ENCODE peak calls at places on chromosomes 5 and 9, in seven cellular contexts. One of them, this sample, is unnamed.

GRCh38 chr9:117574099-117574498 is 130.1 kb upstream of the TLR4 start:
- DNase-seq in dorsolateral prefrontal cortex: no peak
- DNase-seq in EL: no peak
- DNase-seq in activated effector memory CD4-positive, alpha-beta T cell treated with anti-CD3 and anti-CD28 coated beads, Interleukin-2, amount 50 U/mL, for 16 hours: no peak
- DNase-seq in psoas muscle: no peak
- DNase-seq in fibroblast of gingiva: no peak
- DNase-seq in CD8-positive, alpha-beta memory T cell: no peak
- DNase-seq in this sample: no peak

GRCh38 chr9:123281659-123282342 is 13.4 kb upstream of the STRBP start:
- DNase-seq in dorsolateral prefrontal cortex: no peak
- DNase-seq in EL: no peak
- DNase-seq in activated effector memory CD4-positive, alpha-beta T cell treated with anti-CD3 and anti-CD28 coated beads, Interleukin-2, amount 50 U/mL, for 16 hours: no peak
- DNase-seq in psoas muscle: no peak
- DNase-seq in fibroblast of gingiva: no peak
- DNase-seq in CD8-positive, alpha-beta memory T cell: no peak
- DNase-seq in this sample: no peak

GRCh38 chr5:67773439-67773988 is 442.0 kb upstream of the PIK3R1 start:
- DNase-seq in dorsolateral prefrontal cortex: peak
- DNase-seq in EL: peak
- DNase-seq in activated effector memory CD4-positive, alpha-beta T cell treated with anti-CD3 and anti-CD28 coated beads, Interleukin-2, amount 50 U/mL, for 16 hours: no peak
- DNase-seq in psoas muscle: no peak
- DNase-seq in fibroblast of gingiva: no peak
- DNase-seq in CD8-positive, alpha-beta memory T cell: no peak
- DNase-seq in this sample: no peak

GRCh38 chr9:136564379-136564988 is 18.6 kb upstream of the NOTCH1 start:
- DNase-seq in dorsolateral prefrontal cortex: no peak
- DNase-seq in EL: peak
- DNase-seq in activated effector memory CD4-positive, alpha-beta T cell treated with anti-CD3 and anti-CD28 coated beads, Interleukin-2, amount 50 U/mL, for 16 hours: no peak
- DNase-seq in psoas muscle: peak
- DNase-seq in fibroblast of gingiva: peak
- DNase-seq in CD8-positive, alpha-beta memory T cell: no peak
- DNase-seq in this sample: no peak

GRCh38 chr9:128912270-128912853 is 8.4 kb upstream of the PHYHD1 start:
- DNase-seq in dorsolateral prefrontal cortex: no peak
- DNase-seq in EL: peak
- DNase-seq in activated effector memory CD4-positive, alpha-beta T cell treated with anti-CD3 and anti-CD28 coated beads, Interleukin-2, amount 50 U/mL, for 16 hours: no peak
- DNase-seq in psoas muscle: no peak
- DNase-seq in fibroblast of gingiva: peak
- DNase-seq in CD8-positive, alpha-beta memory T cell: no peak
- DNase-seq in this sample: no peak

GRCh38 chr9:27791311-27791710 is 218.0 kb upstream of the C9orf72 start:
- DNase-seq in dorsolateral prefrontal cortex: no peak
- DNase-seq in EL: no peak
- DNase-seq in activated effector memory CD4-positive, alpha-beta T cell treated with anti-CD3 and anti-CD28 coated beads, Interleukin-2, amount 50 U/mL, for 16 hours: no peak
- DNase-seq in psoas muscle: no peak
- DNase-seq in fibroblast of gingiva: no peak
- DNase-seq in CD8-positive, alpha-beta memory T cell: no peak
- DNase-seq in this sample: no peak

GRCh38 chr5:147939431-147940114 is 33.2 kb upstream of the C5orf46 start:
- DNase-seq in dorsolateral prefrontal cortex: no peak
- DNase-seq in EL: peak
- DNase-seq in activated effector memory CD4-positive, alpha-beta T cell treated with anti-CD3 and anti-CD28 coated beads, Interleukin-2, amount 50 U/mL, for 16 hours: no peak
- DNase-seq in psoas muscle: no peak
- DNase-seq in fibroblast of gingiva: no peak
- DNase-seq in CD8-positive, alpha-beta memory T cell: no peak
- DNase-seq in this sample: no peak

GRCh38 chr9:111891910-111892499 is 4.6 kb upstream of the UGCG start:
- DNase-seq in dorsolateral prefrontal cortex: no peak
- DNase-seq in EL: peak
- DNase-seq in activated effector memory CD4-positive, alpha-beta T cell treated with anti-CD3 and anti-CD28 coated beads, Interleukin-2, amount 50 U/mL, for 16 hours: no peak
- DNase-seq in psoas muscle: no peak
- DNase-seq in fibroblast of gingiva: no peak
- DNase-seq in CD8-positive, alpha-beta memory T cell: no peak
- DNase-seq in this sample: peak

GRCh38 chr5:72268753-72269410 is 51.2 kb downstream of the MRPS27 start:
- DNase-seq in dorsolateral prefrontal cortex: peak
- DNase-seq in EL: peak
- DNase-seq in activated effector memory CD4-positive, alpha-beta T cell treated with anti-CD3 and anti-CD28 coated beads, Interleukin-2, amount 50 U/mL, for 16 hours: peak
- DNase-seq in psoas muscle: no peak
- DNase-seq in fibroblast of gingiva: peak
- DNase-seq in CD8-positive, alpha-beta memory T cell: peak
- DNase-seq in this sample: peak

GRCh38 chr5:180156141-180156540 is 52.9 kb downstream of the RASGEF1C start:
- DNase-seq in dorsolateral prefrontal cortex: no peak
- DNase-seq in EL: no peak
- DNase-seq in activated effector memory CD4-positive, alpha-beta T cell treated with anti-CD3 and anti-CD28 coated beads, Interleukin-2, amount 50 U/mL, for 16 hours: peak
- DNase-seq in psoas muscle: no peak
- DNase-seq in fibroblast of gingiva: no peak
- DNase-seq in CD8-positive, alpha-beta memory T cell: no peak
- DNase-seq in this sample: no peak

GRCh38 chr9:89996717-89997116 is 391.9 kb downstream of the GADD45G start:
- DNase-seq in dorsolateral prefrontal cortex: no peak
- DNase-seq in EL: no peak
- DNase-seq in activated effector memory CD4-positive, alpha-beta T cell treated with anti-CD3 and anti-CD28 coated beads, Interleukin-2, amount 50 U/mL, for 16 hours: no peak
- DNase-seq in psoas muscle: no peak
- DNase-seq in fibroblast of gingiva: no peak
- DNase-seq in CD8-positive, alpha-beta memory T cell: no peak
- DNase-seq in this sample: no peak

GRCh38 chr9:5909999-5910398 is 19.3 kb downstream of the MLANA start:
- DNase-seq in dorsolateral prefrontal cortex: no peak
- DNase-seq in EL: peak
- DNase-seq in activated effector memory CD4-positive, alpha-beta T cell treated with anti-CD3 and anti-CD28 coated beads, Interleukin-2, amount 50 U/mL, for 16 hours: no peak
- DNase-seq in psoas muscle: no peak
- DNase-seq in fibroblast of gingiva: no peak
- DNase-seq in CD8-positive, alpha-beta memory T cell: no peak
- DNase-seq in this sample: no peak

GRCh38 chr9:36030871-36031270 is 5.8 kb upstream of the RECK start:
- DNase-seq in dorsolateral prefrontal cortex: no peak
- DNase-seq in EL: no peak
- DNase-seq in activated effector memory CD4-positive, alpha-beta T cell treated with anti-CD3 and anti-CD28 coated beads, Interleukin-2, amount 50 U/mL, for 16 hours: no peak
- DNase-seq in psoas muscle: no peak
- DNase-seq in fibroblast of gingiva: no peak
- DNase-seq in CD8-positive, alpha-beta memory T cell: no peak
- DNase-seq in this sample: no peak

GRCh38 chr9:85040806-85041575 is 371.5 kb downstream of the NTRK2 start:
- DNase-seq in dorsolateral prefrontal cortex: peak
- DNase-seq in EL: no peak
- DNase-seq in activated effector memory CD4-positive, alpha-beta T cell treated with anti-CD3 and anti-CD28 coated beads, Interleukin-2, amount 50 U/mL, for 16 hours: no peak
- DNase-seq in psoas muscle: no peak
- DNase-seq in fibroblast of gingiva: no peak
- DNase-seq in CD8-positive, alpha-beta memory T cell: no peak
- DNase-seq in this sample: no peak

GRCh38 chr9:131397100-131397790 is 3.4 kb downstream of the PRRC2B start:
- DNase-seq in dorsolateral prefrontal cortex: no peak
- DNase-seq in EL: peak
- DNase-seq in activated effector memory CD4-positive, alpha-beta T cell treated with anti-CD3 and anti-CD28 coated beads, Interleukin-2, amount 50 U/mL, for 16 hours: no peak
- DNase-seq in psoas muscle: no peak
- DNase-seq in fibroblast of gingiva: no peak
- DNase-seq in CD8-positive, alpha-beta memory T cell: no peak
- DNase-seq in this sample: no peak

GRCh38 chr9:98280574-98280973 is 25.1 kb upstream of the TBC1D2 start:
- DNase-seq in dorsolateral prefrontal cortex: no peak
- DNase-seq in EL: no peak
- DNase-seq in activated effector memory CD4-positive, alpha-beta T cell treated with anti-CD3 and anti-CD28 coated beads, Interleukin-2, amount 50 U/mL, for 16 hours: no peak
- DNase-seq in psoas muscle: no peak
- DNase-seq in fibroblast of gingiva: no peak
- DNase-seq in CD8-positive, alpha-beta memory T cell: no peak
- DNase-seq in this sample: no peak

GRCh38 chr9:126326228-126327015 is at the start of gene MVB12B:
- DNase-seq in dorsolateral prefrontal cortex: peak
- DNase-seq in EL: peak
- DNase-seq in activated effector memory CD4-positive, alpha-beta T cell treated with anti-CD3 and anti-CD28 coated beads, Interleukin-2, amount 50 U/mL, for 16 hours: peak
- DNase-seq in psoas muscle: peak
- DNase-seq in fibroblast of gingiva: peak
- DNase-seq in CD8-positive, alpha-beta memory T cell: peak
- DNase-seq in this sample: peak

GRCh38 chr9:97567182-97567893 is 65.8 kb downstream of the TSTD2 start:
- DNase-seq in dorsolateral prefrontal cortex: peak
- DNase-seq in EL: no peak
- DNase-seq in activated effector memory CD4-positive, alpha-beta T cell treated with anti-CD3 and anti-CD28 coated beads, Interleukin-2, amount 50 U/mL, for 16 hours: peak
- DNase-seq in psoas muscle: no peak
- DNase-seq in fibroblast of gingiva: no peak
- DNase-seq in CD8-positive, alpha-beta memory T cell: no peak
- DNase-seq in this sample: no peak

GRCh38 chr5:28574616-28575015 is 1536.2 kb upstream of the CDH9 start:
- DNase-seq in dorsolateral prefrontal cortex: no peak
- DNase-seq in EL: no peak
- DNase-seq in activated effector memory CD4-positive, alpha-beta T cell treated with anti-CD3 and anti-CD28 coated beads, Interleukin-2, amount 50 U/mL, for 16 hours: no peak
- DNase-seq in psoas muscle: no peak
- DNase-seq in fibroblast of gingiva: no peak
- DNase-seq in CD8-positive, alpha-beta memory T cell: no peak
- DNase-seq in this sample: no peak

GRCh38 chr9:127524373-127524772 is 73.1 kb downstream of the LRSAM1 start:
- DNase-seq in dorsolateral prefrontal cortex: no peak
- DNase-seq in EL: peak
- DNase-seq in activated effector memory CD4-positive, alpha-beta T cell treated with anti-CD3 and anti-CD28 coated beads, Interleukin-2, amount 50 U/mL, for 16 hours: no peak
- DNase-seq in psoas muscle: no peak
- DNase-seq in fibroblast of gingiva: no peak
- DNase-seq in CD8-positive, alpha-beta memory T cell: no peak
- DNase-seq in this sample: no peak

GRCh38 chr5:13994606-13995336 is 50.3 kb upstream of the DNAH5 start:
- DNase-seq in dorsolateral prefrontal cortex: no peak
- DNase-seq in EL: no peak
- DNase-seq in activated effector memory CD4-positive, alpha-beta T cell treated with anti-CD3 and anti-CD28 coated beads, Interleukin-2, amount 50 U/mL, for 16 hours: no peak
- DNase-seq in psoas muscle: no peak
- DNase-seq in fibroblast of gingiva: peak
- DNase-seq in CD8-positive, alpha-beta memory T cell: no peak
- DNase-seq in this sample: no peak

GRCh38 chr9:119020284-119020683 is 349.0 kb downstream of the BRINP1 start:
- DNase-seq in dorsolateral prefrontal cortex: no peak
- DNase-seq in EL: peak
- DNase-seq in activated effector memory CD4-positive, alpha-beta T cell treated with anti-CD3 and anti-CD28 coated beads, Interleukin-2, amount 50 U/mL, for 16 hours: no peak
- DNase-seq in psoas muscle: peak
- DNase-seq in fibroblast of gingiva: no peak
- DNase-seq in CD8-positive, alpha-beta memory T cell: no peak
- DNase-seq in this sample: no peak

GRCh38 chr9:76415154-76415553 is 20.9 kb upstream of the RFK start:
- DNase-seq in dorsolateral prefrontal cortex: no peak
- DNase-seq in EL: peak
- DNase-seq in activated effector memory CD4-positive, alpha-beta T cell treated with anti-CD3 and anti-CD28 coated beads, Interleukin-2, amount 50 U/mL, for 16 hours: no peak
- DNase-seq in psoas muscle: no peak
- DNase-seq in fibroblast of gingiva: no peak
- DNase-seq in CD8-positive, alpha-beta memory T cell: no peak
- DNase-seq in this sample: no peak

GRCh38 chr5:95969646-95970358 is 8.2 kb upstream of the ELL2 start:
- DNase-seq in dorsolateral prefrontal cortex: no peak
- DNase-seq in EL: no peak
- DNase-seq in activated effector memory CD4-positive, alpha-beta T cell treated with anti-CD3 and anti-CD28 coated beads, Interleukin-2, amount 50 U/mL, for 16 hours: no peak
- DNase-seq in psoas muscle: no peak
- DNase-seq in fibroblast of gingiva: peak
- DNase-seq in CD8-positive, alpha-beta memory T cell: no peak
- DNase-seq in this sample: no peak

GRCh38 chr9:4902135-4902475 is 83.0 kb upstream of the JAK2 start:
- DNase-seq in dorsolateral prefrontal cortex: no peak
- DNase-seq in EL: no peak
- DNase-seq in activated effector memory CD4-positive, alpha-beta T cell treated with anti-CD3 and anti-CD28 coated beads, Interleukin-2, amount 50 U/mL, for 16 hours: no peak
- DNase-seq in psoas muscle: no peak
- DNase-seq in fibroblast of gingiva: no peak
- DNase-seq in CD8-positive, alpha-beta memory T cell: no peak
- DNase-seq in this sample: no peak

GRCh38 chr9:84271004-84271886 is 69.3 kb downstream of the SLC28A3 start:
- DNase-seq in dorsolateral prefrontal cortex: peak
- DNase-seq in EL: peak
- DNase-seq in activated effector memory CD4-positive, alpha-beta T cell treated with anti-CD3 and anti-CD28 coated beads, Interleukin-2, amount 50 U/mL, for 16 hours: peak
- DNase-seq in psoas muscle: peak
- DNase-seq in fibroblast of gingiva: peak
- DNase-seq in CD8-positive, alpha-beta memory T cell: no peak
- DNase-seq in this sample: peak

GRCh38 chr9:137007060-137007815 is 10.9 kb upstream of the CLIC3 start:
- DNase-seq in dorsolateral prefrontal cortex: no peak
- DNase-seq in EL: no peak
- DNase-seq in activated effector memory CD4-positive, alpha-beta T cell treated with anti-CD3 and anti-CD28 coated beads, Interleukin-2, amount 50 U/mL, for 16 hours: no peak
- DNase-seq in psoas muscle: no peak
- DNase-seq in fibroblast of gingiva: peak
- DNase-seq in CD8-positive, alpha-beta memory T cell: no peak
- DNase-seq in this sample: no peak

GRCh38 chr5:80128129-80128528 is 93.0 kb downstream of the THBS4 start:
- DNase-seq in dorsolateral prefrontal cortex: no peak
- DNase-seq in EL: peak
- DNase-seq in activated effector memory CD4-positive, alpha-beta T cell treated with anti-CD3 and anti-CD28 coated beads, Interleukin-2, amount 50 U/mL, for 16 hours: no peak
- DNase-seq in psoas muscle: no peak
- DNase-seq in fibroblast of gingiva: no peak
- DNase-seq in CD8-positive, alpha-beta memory T cell: no peak
- DNase-seq in this sample: no peak

GRCh38 chr5:140346348-140347221 is at the start of gene HBEGF:
- DNase-seq in dorsolateral prefrontal cortex: peak
- DNase-seq in EL: peak
- DNase-seq in activated effector memory CD4-positive, alpha-beta T cell treated with anti-CD3 and anti-CD28 coated beads, Interleukin-2, amount 50 U/mL, for 16 hours: peak
- DNase-seq in psoas muscle: peak
- DNase-seq in fibroblast of gingiva: peak
- DNase-seq in CD8-positive, alpha-beta memory T cell: peak
- DNase-seq in this sample: peak

GRCh38 chr9:81305561-81306182 is 383.7 kb downstream of the TLE1 start:
- DNase-seq in dorsolateral prefrontal cortex: no peak
- DNase-seq in EL: no peak
- DNase-seq in activated effector memory CD4-positive, alpha-beta T cell treated with anti-CD3 and anti-CD28 coated beads, Interleukin-2, amount 50 U/mL, for 16 hours: no peak
- DNase-seq in psoas muscle: no peak
- DNase-seq in fibroblast of gingiva: no peak
- DNase-seq in CD8-positive, alpha-beta memory T cell: no peak
- DNase-seq in this sample: no peak

This sample was measured in T-cell.